ENCODE peak calls at places on chromosomes 13 and 19, in five cellular contexts. One of them, this sample, is unnamed.

GRCh38 chr19:34066007-34066656 is 106.2 kb upstream of the LSM14A start:
- DNase-seq in esophagus squamous epithelium: no peak
- DNase-seq in AG10803: no peak
- DNase-seq in neural progenitor cell: no peak
- DNase-seq in astrocyte of the cerebellum: no peak
- DNase-seq in this sample: no peak

GRCh38 chr13:108858676-108859075 is 229.3 kb downstream of the MYO16 start:
- DNase-seq in esophagus squamous epithelium: no peak
- DNase-seq in AG10803: no peak
- DNase-seq in neural progenitor cell: no peak
- DNase-seq in astrocyte of the cerebellum: no peak
- DNase-seq in this sample: no peak

GRCh38 chr13:59521549-59521948 is 642.2 kb downstream of the DIAPH3 start:
- DNase-seq in esophagus squamous epithelium: no peak
- DNase-seq in AG10803: no peak
- DNase-seq in neural progenitor cell: no peak
- DNase-seq in astrocyte of the cerebellum: no peak
- DNase-seq in this sample: no peak

GRCh38 chr13:35164324-35164932 is 222.4 kb downstream of the NBEA start:
- DNase-seq in esophagus squamous epithelium: no peak
- DNase-seq in AG10803: peak
- DNase-seq in neural progenitor cell: peak
- DNase-seq in astrocyte of the cerebellum: no peak
- DNase-seq in this sample: no peak

GRCh38 chr13:45194081-45194939 is 6.5 kb downstream of the KCTD4 start:
- DNase-seq in esophagus squamous epithelium: no peak
- DNase-seq in AG10803: peak
- DNase-seq in neural progenitor cell: peak
- DNase-seq in astrocyte of the cerebellum: no peak
- DNase-seq in this sample: no peak

GRCh38 chr13:77860621-77861020 is 58.0 kb downstream of the EDNRB start:
- DNase-seq in esophagus squamous epithelium: no peak
- DNase-seq in AG10803: peak
- DNase-seq in neural progenitor cell: no peak
- DNase-seq in astrocyte of the cerebellum: peak
- DNase-seq in this sample: no peak

GRCh38 chr13:109704771-109705628 is 81.4 kb downstream of the IRS2 start:
- DNase-seq in esophagus squamous epithelium: no peak
- DNase-seq in AG10803: no peak
- DNase-seq in neural progenitor cell: no peak
- DNase-seq in astrocyte of the cerebellum: no peak
- DNase-seq in this sample: no peak

GRCh38 chr19:45294291-45295029 is 28.2 kb downstream of the CKM start:
- DNase-seq in esophagus squamous epithelium: no peak
- DNase-seq in AG10803: no peak
- DNase-seq in neural progenitor cell: no peak
- DNase-seq in astrocyte of the cerebellum: no peak
- DNase-seq in this sample: no peak

GRCh38 chr19:49425922-49426592 is 869 bp downstream of the GFY start:
- DNase-seq in esophagus squamous epithelium: no peak
- DNase-seq in AG10803: no peak
- DNase-seq in neural progenitor cell: peak
- DNase-seq in astrocyte of the cerebellum: no peak
- DNase-seq in this sample: no peak

GRCh38 chr19:44212865-44213346 is 574 bp downstream of the ZNF227 start:
- DNase-seq in esophagus squamous epithelium: no peak
- DNase-seq in AG10803: peak
- DNase-seq in neural progenitor cell: peak
- DNase-seq in astrocyte of the cerebellum: no peak
- DNase-seq in this sample: no peak

GRCh38 chr19:53530622-53531021 is 7.3 kb upstream of the ZNF331 start:
- DNase-seq in esophagus squamous epithelium: no peak
- DNase-seq in AG10803: no peak
- DNase-seq in neural progenitor cell: no peak
- DNase-seq in astrocyte of the cerebellum: no peak
- DNase-seq in this sample: no peak

GRCh38 chr13:71712988-71713653 is 153.9 kb downstream of the DACH1 start:
- DNase-seq in esophagus squamous epithelium: no peak
- DNase-seq in AG10803: no peak
- DNase-seq in neural progenitor cell: peak
- DNase-seq in astrocyte of the cerebellum: peak
- DNase-seq in this sample: no peak

GRCh38 chr13:34247596-34247995 is 429.6 kb downstream of the RFC3 start:
- DNase-seq in esophagus squamous epithelium: no peak
- DNase-seq in AG10803: no peak
- DNase-seq in neural progenitor cell: no peak
- DNase-seq in astrocyte of the cerebellum: no peak
- DNase-seq in this sample: no peak

GRCh38 chr13:82245860-82246259 is 1636.4 kb downstream of the SLITRK1 start:
- DNase-seq in esophagus squamous epithelium: no peak
- DNase-seq in AG10803: no peak
- DNase-seq in neural progenitor cell: no peak
- DNase-seq in astrocyte of the cerebellum: no peak
- DNase-seq in this sample: no peak

GRCh38 chr19:35843676-35844481 is 8.4 kb downstream of the NPHS1 start:
- DNase-seq in esophagus squamous epithelium: no peak
- DNase-seq in AG10803: no peak
- DNase-seq in neural progenitor cell: peak
- DNase-seq in astrocyte of the cerebellum: no peak
- DNase-seq in this sample: no peak

GRCh38 chr13:39510296-39510695 is 92.7 kb downstream of the LHFPL6 start:
- DNase-seq in esophagus squamous epithelium: no peak
- DNase-seq in AG10803: no peak
- DNase-seq in neural progenitor cell: no peak
- DNase-seq in astrocyte of the cerebellum: no peak
- DNase-seq in this sample: no peak

GRCh38 chr19:28582344-28582743 is 630.6 kb downstream of the UQCRFS1 start:
- DNase-seq in esophagus squamous epithelium: no peak
- DNase-seq in AG10803: no peak
- DNase-seq in neural progenitor cell: no peak
- DNase-seq in astrocyte of the cerebellum: no peak
- DNase-seq in this sample: no peak

GRCh38 chr13:23739597-23739996 is 149.6 kb downstream of the MIPEP start:
- DNase-seq in esophagus squamous epithelium: no peak
- DNase-seq in AG10803: no peak
- DNase-seq in neural progenitor cell: no peak
- DNase-seq in astrocyte of the cerebellum: no peak
- DNase-seq in this sample: no peak

GRCh38 chr13:106532111-106532929 is 3.1 kb downstream of the EFNB2 start:
- DNase-seq in esophagus squamous epithelium: no peak
- DNase-seq in AG10803: no peak
- DNase-seq in neural progenitor cell: peak
- DNase-seq in astrocyte of the cerebellum: no peak
- DNase-seq in this sample: no peak
- H3K4me3 ChIP-seq in esophagus squamous epithelium: peak
- H3K4me3 ChIP-seq in AG10803: peak
- H3K4me3 ChIP-seq in neural progenitor cell: peak
- H3K4me3 ChIP-seq in astrocyte of the cerebellum: peak
- H3K4me3 ChIP-seq in this sample: peak

GRCh38 chr19:17304386-17305047 is 1.2 kb upstream of the MRPL34 start:
- DNase-seq in esophagus squamous epithelium: no peak
- DNase-seq in AG10803: no peak
- DNase-seq in neural progenitor cell: no peak
- DNase-seq in astrocyte of the cerebellum: no peak
- DNase-seq in this sample: no peak

GRCh38 chr19:17305211-17305516 is 508 bp upstream of the MRPL34 start:
- DNase-seq in esophagus squamous epithelium: no peak
- DNase-seq in AG10803: no peak
- DNase-seq in neural progenitor cell: no peak
- DNase-seq in astrocyte of the cerebellum: no peak
- DNase-seq in this sample: no peak

GRCh38 chr19:17302391-17303166 is 646 bp downstream of the ABHD8 start:
- DNase-seq in esophagus squamous epithelium: no peak
- DNase-seq in AG10803: no peak
- DNase-seq in neural progenitor cell: peak
- DNase-seq in astrocyte of the cerebellum: no peak
- DNase-seq in this sample: no peak

GRCh38 chr19:17303940-17304267 is 679 bp upstream of the ABHD8 start:
- DNase-seq in esophagus squamous epithelium: no peak
- DNase-seq in AG10803: peak
- DNase-seq in neural progenitor cell: no peak
- DNase-seq in astrocyte of the cerebellum: no peak
- DNase-seq in this sample: no peak

GRCh38 chr19:17303167-17303939 is at the start of gene ABHD8:
- DNase-seq in esophagus squamous epithelium: peak
- DNase-seq in AG10803: peak
- DNase-seq in neural progenitor cell: peak
- DNase-seq in astrocyte of the cerebellum: peak
- DNase-seq in this sample: peak
- TF ChIP-seq CTCF in esophagus squamous epithelium: peak
- TF ChIP-seq CTCF in AG10803: peak
- TF ChIP-seq CTCF in neural progenitor cell: peak
- TF ChIP-seq CTCF in astrocyte of the cerebellum: peak
- TF ChIP-seq CTCF in this sample: peak

DNA sequence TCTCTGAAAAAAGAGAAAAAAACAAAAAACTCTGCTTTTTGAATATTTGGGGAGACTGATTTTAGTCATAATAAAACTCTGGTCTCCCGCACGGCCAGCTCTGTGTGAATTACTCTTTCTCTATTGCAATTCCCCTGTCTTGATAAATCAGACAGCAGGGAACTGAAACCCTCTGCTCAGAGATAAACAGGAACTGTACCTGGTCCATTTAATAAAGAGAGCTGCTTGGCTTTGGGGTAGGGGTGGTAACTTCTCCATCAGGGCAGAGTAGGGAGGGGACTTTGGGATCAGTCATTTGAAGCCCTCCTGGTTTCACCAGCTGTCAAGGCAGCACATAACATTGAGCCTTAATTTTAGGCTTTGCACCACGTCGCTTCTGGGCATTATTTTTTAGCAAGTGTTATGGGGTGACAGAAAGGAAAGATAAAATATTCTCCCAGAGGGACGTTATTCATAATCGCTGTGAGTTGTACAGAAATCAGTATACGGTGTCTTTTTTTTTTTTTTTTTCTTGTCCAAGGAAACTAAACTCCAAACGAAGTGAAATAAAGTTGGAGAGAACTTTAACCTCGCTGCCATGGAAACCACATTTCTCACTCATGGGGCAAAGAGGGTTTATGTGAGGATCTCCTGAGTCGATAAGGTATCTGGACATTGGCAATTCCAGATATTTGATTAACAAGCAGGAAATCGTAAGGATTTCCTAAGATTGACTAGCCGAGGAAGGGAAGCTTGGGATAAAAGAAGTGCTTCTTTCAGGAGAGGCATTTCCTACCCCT is 99.0 kb upstream of the MRI1 start:
- DNase-seq in esophagus squamous epithelium: no peak
- DNase-seq in AG10803: no peak
- DNase-seq in neural progenitor cell: no peak
- DNase-seq in astrocyte of the cerebellum: no peak
- DNase-seq in this sample: no peak
- H3K4me3 ChIP-seq in esophagus squamous epithelium: no peak
- H3K4me3 ChIP-seq in AG10803: no peak
- H3K4me3 ChIP-seq in neural progenitor cell: no peak
- H3K4me3 ChIP-seq in astrocyte of the cerebellum: no peak
- H3K4me3 ChIP-seq in this sample: no peak

DNA sequence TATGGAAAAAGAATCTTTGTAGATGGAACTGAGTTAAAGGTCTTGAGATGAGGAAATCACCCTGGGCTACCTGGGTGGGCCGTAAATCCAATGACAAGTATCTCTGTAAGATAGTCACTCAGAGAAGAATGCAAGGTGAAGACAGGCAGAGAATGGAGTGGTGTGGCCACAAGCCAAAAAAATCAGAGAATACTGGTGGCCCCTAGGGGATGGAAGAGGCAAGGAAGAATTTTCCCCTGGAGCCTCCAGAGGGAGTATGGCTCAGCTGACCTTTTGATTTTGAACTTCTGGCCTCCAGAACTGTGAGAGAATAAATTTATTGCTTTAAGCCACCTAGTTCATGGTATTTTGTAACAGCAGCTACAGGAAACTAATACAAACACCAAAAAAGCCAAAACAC is 32.7 kb upstream of the CSNK1A1L start:
- DNase-seq in esophagus squamous epithelium: no peak
- DNase-seq in AG10803: peak
- DNase-seq in neural progenitor cell: no peak
- DNase-seq in astrocyte of the cerebellum: no peak
- DNase-seq in this sample: no peak
- TF ChIP-seq CTCF in esophagus squamous epithelium: no peak
- TF ChIP-seq CTCF in AG10803: peak
- TF ChIP-seq CTCF in neural progenitor cell: peak
- TF ChIP-seq CTCF in astrocyte of the cerebellum: peak
- TF ChIP-seq CTCF in this sample: peak

GRCh38 chr19:2464389-2464788 is 7.6 kb upstream of the LMNB2 start:
- DNase-seq in esophagus squamous epithelium: no peak
- DNase-seq in AG10803: no peak
- DNase-seq in neural progenitor cell: no peak
- DNase-seq in astrocyte of the cerebellum: no peak
- DNase-seq in this sample: no peak

GRCh38 chr19:2475018-2475701 is 767 bp upstream of the GADD45B start:
- DNase-seq in esophagus squamous epithelium: no peak
- DNase-seq in AG10803: peak
- DNase-seq in neural progenitor cell: peak
- DNase-seq in astrocyte of the cerebellum: no peak
- DNase-seq in this sample: no peak

GRCh38 chr19:2474232-2475017 is 1.5 kb upstream of the GADD45B start:
- DNase-seq in esophagus squamous epithelium: no peak
- DNase-seq in AG10803: peak
- DNase-seq in neural progenitor cell: peak
- DNase-seq in astrocyte of the cerebellum: no peak
- DNase-seq in this sample: no peak

GRCh38 chr19:2469102-2469914 is 6.6 kb upstream of the GADD45B start:
- DNase-seq in esophagus squamous epithelium: no peak
- DNase-seq in AG10803: peak
- DNase-seq in neural progenitor cell: no peak
- DNase-seq in astrocyte of the cerebellum: no peak
- DNase-seq in this sample: no peak
- H3K4me3 ChIP-seq in esophagus squamous epithelium: no peak
- H3K4me3 ChIP-seq in AG10803: no peak
- H3K4me3 ChIP-seq in neural progenitor cell: no peak
- H3K4me3 ChIP-seq in astrocyte of the cerebellum: no peak
- H3K4me3 ChIP-seq in this sample: no peak

DNA sequence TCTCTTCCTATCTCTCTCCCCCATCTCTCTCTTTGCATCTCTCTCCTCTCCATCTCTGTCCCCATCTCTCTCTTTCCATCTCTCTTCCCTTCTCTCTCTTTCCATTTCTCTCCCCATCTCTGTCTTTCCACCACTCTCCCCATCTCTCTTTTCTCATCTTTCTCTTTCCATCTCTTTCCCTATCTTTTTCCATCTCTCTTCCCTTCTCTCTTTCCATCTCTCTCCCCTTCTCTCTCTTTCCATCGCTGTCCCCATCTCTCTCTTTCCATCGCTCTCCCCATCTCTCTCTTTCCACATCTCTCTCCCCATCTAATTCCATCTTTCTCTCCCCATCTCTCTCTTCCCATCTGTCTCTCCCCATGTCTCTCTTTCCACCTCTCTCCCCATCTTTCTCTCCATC is 24.5 kb downstream of the ADGRE3 start:
- DNase-seq in esophagus squamous epithelium: no peak
- DNase-seq in AG10803: no peak
- DNase-seq in neural progenitor cell: no peak
- DNase-seq in astrocyte of the cerebellum: no peak
- DNase-seq in this sample: no peak
- TF ChIP-seq CTCF in esophagus squamous epithelium: no peak
- TF ChIP-seq CTCF in AG10803: no peak
- TF ChIP-seq CTCF in neural progenitor cell: no peak
- TF ChIP-seq CTCF in astrocyte of the cerebellum: no peak
- TF ChIP-seq CTCF in this sample: no peak

This sample was measured in AG09309.